ENCODE peak calls at places on chromosomes 13 and 19, in five cellular contexts. S is PC-9, I is lung, P is coronary artery, Z is brain microvascular endothelial cell. M is an unnamed sample.
A peak's percentile ranks its signal among the peaks of the same experiment; 100 is the strongest.

GRCh38 chr19:17777840-17778620 is 16.9 kb upstream of the B3GNT3 start:
- DNase-seq in P (no peak), Z (peak; percentile 61), S (peak; percentile 91), I (peak; percentile 77), M (peak; percentile 73)

GRCh38 chr13:30569901-30570576 is 47.7 kb upstream of the USPL1 start:
- DNase-seq in Z (peak; percentile 92), S (peak; percentile 40), P (no peak), I (no peak), M (peak; percentile 51)

GRCh38 chr13:72726721-72727416 is 560 bp downstream of the MZT1 start:
- DNase-seq in Z (peak; percentile 13), S (peak; percentile 23), P (peak; percentile 72), I (peak; percentile 49), M (peak; percentile 44)

GRCh38 chr19:19470579-19470978 is 44.8 kb downstream of the TSSK6 start:
- DNase-seq in Z (no peak), P (no peak), S (no peak), I (no peak), M (no peak)

GRCh38 chr13:93915269-93915809 is 564.1 kb downstream of the DCT start:
- DNase-seq in S (no peak), Z (peak; percentile 23), P (no peak), I (no peak), M (no peak)

GRCh38 chr13:38803566-38803965 is 116.7 kb downstream of the FREM2 start:
- DNase-seq in P (no peak), I (no peak), Z (no peak), S (no peak), M (no peak)

GRCh38 chr19:32416749-32417469 is 11.3 kb downstream of the DPY19L3 start:
- DNase-seq in Z (no peak), S (no peak), I (no peak), P (no peak), M (no peak)

GRCh38 chr19:18951721-18952281 is 10.8 kb upstream of the HOMER3 start:
- DNase-seq in P (no peak), I (no peak), Z (no peak), S (peak; percentile 70), M (no peak)

GRCh38 chr13:77105051-77105450 is 78.1 kb upstream of the FBXL3 start:
- DNase-seq in I (no peak), P (no peak), Z (no peak), S (no peak), M (no peak)

GRCh38 chr13:99467764-99468163 is 33.5 kb upstream of the TM9SF2 start:
- DNase-seq in S (no peak), Z (peak; percentile 75), P (no peak), I (no peak), M (no peak)

GRCh38 chr13:25654332-25654731 is 282.6 kb downstream of the ATP8A2 start:
- DNase-seq in P (no peak), Z (no peak), I (no peak), S (no peak), M (no peak)

GRCh38 chr13:49429061-49429460 is 14.8 kb downstream of the CAB39L start:
- DNase-seq in P (no peak), I (no peak), S (no peak), Z (no peak), M (no peak)

GRCh38 chr13:31476266-31476665 is 263.1 kb upstream of the RXFP2 start:
- DNase-seq in P (no peak), S (no peak), I (no peak), Z (peak; percentile 98), M (peak; percentile 25)

GRCh38 chr13:39506559-39507390 is 96.2 kb downstream of the LHFPL6 start:
- DNase-seq in I (no peak), S (no peak), P (no peak), Z (peak; percentile 24), M (no peak)

GRCh38 chr13:25687622-25688225 is 315.9 kb downstream of the ATP8A2 start:
- DNase-seq in I (no peak), S (no peak), Z (peak; percentile 9), P (no peak), M (no peak)

GRCh38 chr13:40564342-40564997 is 102.0 kb downstream of the FOXO1 start:
- DNase-seq in P (no peak), I (no peak), Z (no peak), S (no peak), M (no peak)

GRCh38 chr13:76687467-76687866 is 198.7 kb downstream of the KCTD12 start:
- DNase-seq in I (no peak), Z (no peak), S (no peak), P (no peak), M (no peak)

GRCh38 chr13:101757446-101758039 is 305.1 kb downstream of the ITGBL1 start:
- DNase-seq in S (no peak), I (no peak), P (no peak), Z (no peak), M (no peak)

GRCh38 chr19:17942181-17942580 is 9.4 kb downstream of the CCDC124 start:
- DNase-seq in S (no peak), P (no peak), Z (no peak), I (no peak), M (no peak)

GRCh38 chr19:46586294-46586693 is 14.8 kb upstream of the CALM3 start:
- DNase-seq in P (no peak), I (no peak), S (no peak), Z (no peak), M (no peak)

GRCh38 chr13:42388326-42388725 is 116.4 kb downstream of the AKAP11 start:
- DNase-seq in I (no peak), Z (no peak), S (no peak), P (no peak), M (no peak)

GRCh38 chr13:74204606-74205312 is 70.6 kb upstream of the KLF12 start:
- DNase-seq in S (no peak), Z (peak; percentile 83), P (no peak), I (no peak), M (no peak)

GRCh38 chr19:16039545-16039944 is 36.8 kb upstream of the TPM4 start:
- DNase-seq in Z (no peak), S (no peak), I (no peak), P (no peak), M (no peak)

GRCh38 chr13:66329988-66330429 is 900.1 kb downstream of the PCDH9 start:
- DNase-seq in I (no peak), P (no peak), S (no peak), Z (peak; percentile 19), M (no peak)

GRCh38 chr19:56245062-56245740 is 27.3 kb upstream of the EDDM13 start:
- DNase-seq in I (no peak), P (no peak), S (no peak), Z (no peak), M (no peak)

GRCh38 chr13:33940898-33941297 is 122.9 kb downstream of the RFC3 start:
- DNase-seq in S (no peak), Z (no peak), P (no peak), I (no peak), M (no peak)

GRCh38 chr19:54448037-54448773 is 794 bp upstream of the LENG8 start:
- DNase-seq in I (peak; percentile 51), S (peak; percentile 40), Z (peak; percentile 35), P (no peak), M (peak; percentile 81)

GRCh38 chr13:71831716-71832115 is 35.3 kb downstream of the DACH1 start:
- DNase-seq in P (no peak), I (no peak), S (no peak), Z (peak; percentile 9), M (no peak)

GRCh38 chr13:22936228-22936627 is 244.6 kb upstream of the SGCG start:
- DNase-seq in S (no peak), P (no peak), Z (no peak), I (no peak), M (no peak)

GRCh38 chr19:55265723-55266386 is 7.0 kb upstream of the PPP6R1 start:
- DNase-seq in S (no peak), I (no peak), Z (no peak), P (no peak), M (no peak)

GRCh38 chr13:74027161-74027779 is 106.9 kb downstream of the KLF12 start:
- DNase-seq in P (no peak), S (no peak), I (no peak), Z (no peak), M (no peak)

DNA sequence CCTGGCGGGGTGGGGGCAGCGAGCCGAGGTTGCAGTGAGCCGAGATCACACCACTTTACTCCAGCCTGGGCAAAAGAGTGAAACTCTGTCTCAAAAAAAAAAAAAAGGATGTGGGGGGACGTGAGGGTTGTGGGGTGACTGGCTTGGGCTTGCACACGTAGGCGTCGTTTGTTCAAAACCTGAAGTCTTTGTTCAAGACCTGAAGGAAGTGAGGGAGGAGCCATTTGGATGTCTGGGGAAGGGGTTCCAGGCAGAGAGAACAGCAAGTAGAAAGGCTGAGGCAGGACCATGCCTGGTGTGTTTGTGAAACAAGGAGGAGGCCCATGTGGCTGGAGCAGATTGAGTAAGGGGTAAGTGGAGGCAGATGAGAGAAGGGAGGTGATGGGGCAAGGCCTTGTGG is 27.8 kb downstream of the PIN1 start:
- DNase-seq in I (no peak), Z (no peak), P (no peak), S (no peak), M (no peak)
- H3K4me3 ChIP-seq in I (no peak overlapping the region), Z (no peak overlapping the region), P (no peak overlapping the region), S (no peak overlapping the region), M (no peak overlapping the region)

GRCh38 chr19:1276620-1277007 is 1.3 kb downstream of the FAM174C start:
- DNase-seq in Z (no peak), P (no peak), I (no peak), S (no peak), M (no peak)
- H3K4me3 ChIP-seq in Z (no peak overlapping the region), P (peak overlapping the region; percentile 83), I (no peak overlapping the region), S (peak overlapping the region; percentile 78), M (peak overlapping the region; percentile 71)

GRCh38 chr13:112066624-112067004 is 335 bp upstream of the SOX1 start:
- DNase-seq in Z (no peak), S (no peak), I (no peak), P (no peak), M (peak; percentile 84)

GRCh38 chr13:112064222-112064621 is 2.7 kb upstream of the SOX1 start:
- DNase-seq in I (no peak), Z (no peak), P (no peak), S (no peak), M (no peak)

GRCh38 chr13:112065867-112066623 is 904 bp upstream of the SOX1 start:
- DNase-seq in I (no peak), Z (no peak), P (no peak), S (no peak), M (no peak)

GRCh38 chr13:112063807-112064206 is 3.1 kb upstream of the SOX1 start:
- DNase-seq in Z (no peak), P (no peak), S (no peak), I (no peak), M (no peak)

DNA sequence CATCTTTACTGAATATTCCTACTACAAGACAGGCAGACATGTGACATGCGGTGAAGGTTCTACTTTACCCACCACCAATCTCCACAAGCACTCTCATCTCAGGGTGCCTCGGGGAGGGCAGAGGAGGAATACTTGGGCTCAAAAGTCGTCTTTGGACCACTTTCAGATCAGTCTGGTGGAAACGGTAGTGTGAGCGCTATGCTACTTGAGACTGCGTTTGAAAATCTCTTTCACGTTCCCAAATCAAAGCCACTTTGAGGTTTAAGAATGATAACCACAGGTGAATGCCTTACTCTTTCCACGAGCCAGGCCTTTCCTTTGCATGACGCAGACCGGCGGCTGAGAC is 1.5 kb upstream of the SOX1 start:
- DNase-seq in I (no peak), S (no peak), P (no peak), Z (no peak), M (no peak)
- H3K4me3 ChIP-seq in I (no peak overlapping the region), S (no peak overlapping the region), P (no peak overlapping the region), Z (no peak overlapping the region), M (peak overlapping the region; percentile 27)

DNA sequence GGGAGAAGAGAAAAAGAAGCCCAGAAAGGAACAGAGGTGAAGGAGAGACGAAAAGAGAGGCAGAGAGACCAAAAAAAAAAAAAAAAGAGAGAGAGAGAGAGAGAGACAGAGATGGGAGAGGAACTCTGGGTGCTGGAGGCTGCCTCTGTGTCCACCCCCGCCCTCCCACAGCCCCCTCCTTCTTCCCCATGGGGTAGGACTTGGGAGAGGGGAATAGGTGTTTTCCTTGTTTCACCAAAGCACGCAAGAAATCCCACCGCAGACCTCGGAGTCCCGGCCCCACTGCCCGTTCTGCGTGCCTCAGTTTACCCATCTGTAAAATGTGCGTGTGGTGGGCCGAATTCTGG is 4.9 kb downstream of the ONECUT3 start:
- DNase-seq in S (no peak), I (no peak), Z (no peak), P (no peak), M (no peak)
- H3K4me3 ChIP-seq in S (no peak overlapping the region), I (no peak overlapping the region), Z (no peak overlapping the region), P (no peak overlapping the region), M (no peak overlapping the region)

M was measured in testis.